ENCODE peak calls at places on chromosomes 12 and 14, in six cellular contexts. One of them, this sample, is unnamed.

GRCh38 chr12:124874988-124875802 is 11.5 kb upstream of the SCARB1 start:
- DNase-seq in C1 segment of cervical spinal cord: no peak
- DNase-seq in uterus: no peak
- DNase-seq in midbrain: no peak
- DNase-seq in nephron progenitor cell: no peak
- DNase-seq in ovary: no peak
- DNase-seq in this sample: no peak

GRCh38 chr14:34098045-34098984 is 147.4 kb upstream of the EGLN3 start:
- DNase-seq in C1 segment of cervical spinal cord: no peak
- DNase-seq in uterus: peak
- DNase-seq in midbrain: peak
- DNase-seq in nephron progenitor cell: peak
- DNase-seq in ovary: peak
- DNase-seq in this sample: no peak

GRCh38 chr12:41188058-41188840 is at the start of gene PDZRN4:
- DNase-seq in C1 segment of cervical spinal cord: no peak
- DNase-seq in uterus: no peak
- DNase-seq in midbrain: no peak
- DNase-seq in nephron progenitor cell: peak
- DNase-seq in ovary: peak
- DNase-seq in this sample: peak

GRCh38 chr14:100688051-100688450 is 38.6 kb upstream of the DLK1 start:
- DNase-seq in C1 segment of cervical spinal cord: no peak
- DNase-seq in uterus: no peak
- DNase-seq in midbrain: no peak
- DNase-seq in nephron progenitor cell: no peak
- DNase-seq in ovary: no peak
- DNase-seq in this sample: no peak

GRCh38 chr12:100566887-100567637 is 6.4 kb upstream of the GAS2L3 start:
- DNase-seq in C1 segment of cervical spinal cord: no peak
- DNase-seq in uterus: no peak
- DNase-seq in midbrain: peak
- DNase-seq in nephron progenitor cell: no peak
- DNase-seq in ovary: no peak
- DNase-seq in this sample: no peak

GRCh38 chr12:20268771-20269170 is 99.6 kb upstream of the PDE3A start:
- DNase-seq in C1 segment of cervical spinal cord: no peak
- DNase-seq in uterus: no peak
- DNase-seq in midbrain: no peak
- DNase-seq in nephron progenitor cell: no peak
- DNase-seq in ovary: no peak
- DNase-seq in this sample: no peak

GRCh38 chr12:40063424-40063823 is 42.5 kb downstream of the SLC2A13 start:
- DNase-seq in C1 segment of cervical spinal cord: no peak
- DNase-seq in uterus: no peak
- DNase-seq in midbrain: no peak
- DNase-seq in nephron progenitor cell: no peak
- DNase-seq in ovary: no peak
- DNase-seq in this sample: no peak

GRCh38 chr12:1593232-1594044 is 943 bp downstream of the FBXL14 start:
- DNase-seq in C1 segment of cervical spinal cord: no peak
- DNase-seq in uterus: peak
- DNase-seq in midbrain: peak
- DNase-seq in nephron progenitor cell: peak
- DNase-seq in ovary: no peak
- DNase-seq in this sample: peak

GRCh38 chr12:70812124-70812523 is 108.4 kb downstream of the PTPRR start:
- DNase-seq in C1 segment of cervical spinal cord: no peak
- DNase-seq in uterus: no peak
- DNase-seq in midbrain: no peak
- DNase-seq in nephron progenitor cell: no peak
- DNase-seq in ovary: no peak
- DNase-seq in this sample: no peak

GRCh38 chr12:15299947-15300346 is 22.4 kb upstream of the PTPRO start:
- DNase-seq in C1 segment of cervical spinal cord: no peak
- DNase-seq in uterus: no peak
- DNase-seq in midbrain: no peak
- DNase-seq in nephron progenitor cell: no peak
- DNase-seq in ovary: no peak
- DNase-seq in this sample: no peak

GRCh38 chr12:28156804-28157203 is 33.5 kb upstream of the CCDC91 start:
- DNase-seq in C1 segment of cervical spinal cord: no peak
- DNase-seq in uterus: no peak
- DNase-seq in midbrain: no peak
- DNase-seq in nephron progenitor cell: peak
- DNase-seq in ovary: no peak
- DNase-seq in this sample: no peak

GRCh38 chr14:75186953-75187352 is 10.5 kb upstream of the TMED10 start:
- DNase-seq in C1 segment of cervical spinal cord: no peak
- DNase-seq in uterus: no peak
- DNase-seq in midbrain: no peak
- DNase-seq in nephron progenitor cell: no peak
- DNase-seq in ovary: no peak
- DNase-seq in this sample: no peak

GRCh38 chr12:131699434-131699833 is 11.5 kb upstream of the SFSWAP start:
- DNase-seq in C1 segment of cervical spinal cord: no peak
- DNase-seq in uterus: no peak
- DNase-seq in midbrain: no peak
- DNase-seq in nephron progenitor cell: no peak
- DNase-seq in ovary: no peak
- DNase-seq in this sample: no peak

GRCh38 chr14:68760771-68761170 is 32.1 kb downstream of the ZFP36L1 start:
- DNase-seq in C1 segment of cervical spinal cord: no peak
- DNase-seq in uterus: no peak
- DNase-seq in midbrain: no peak
- DNase-seq in nephron progenitor cell: no peak
- DNase-seq in ovary: no peak
- DNase-seq in this sample: no peak

GRCh38 chr14:30558362-30558674 is 640 bp upstream of the G2E3 start:
- DNase-seq in C1 segment of cervical spinal cord: no peak
- DNase-seq in uterus: no peak
- DNase-seq in midbrain: no peak
- DNase-seq in nephron progenitor cell: no peak
- DNase-seq in ovary: no peak
- DNase-seq in this sample: no peak

GRCh38 chr14:88323520-88324199 is 591 bp upstream of the KCNK10 start:
- DNase-seq in C1 segment of cervical spinal cord: no peak
- DNase-seq in uterus: no peak
- DNase-seq in midbrain: no peak
- DNase-seq in nephron progenitor cell: peak
- DNase-seq in ovary: no peak
- DNase-seq in this sample: no peak

GRCh38 chr14:34232790-34233189 is 229.2 kb downstream of the SPTSSA start:
- DNase-seq in C1 segment of cervical spinal cord: no peak
- DNase-seq in uterus: no peak
- DNase-seq in midbrain: no peak
- DNase-seq in nephron progenitor cell: no peak
- DNase-seq in ovary: no peak
- DNase-seq in this sample: no peak

GRCh38 chr12:23472329-23472971 is 477.0 kb downstream of the SOX5 start:
- DNase-seq in C1 segment of cervical spinal cord: no peak
- DNase-seq in uterus: no peak
- DNase-seq in midbrain: no peak
- DNase-seq in nephron progenitor cell: no peak
- DNase-seq in ovary: no peak
- DNase-seq in this sample: no peak

GRCh38 chr14:39055786-39056474 is 47.1 kb downstream of the SEC23A start:
- DNase-seq in C1 segment of cervical spinal cord: no peak
- DNase-seq in uterus: no peak
- DNase-seq in midbrain: no peak
- DNase-seq in nephron progenitor cell: no peak
- DNase-seq in ovary: no peak
- DNase-seq in this sample: no peak

GRCh38 chr14:67059576-67059975 is 129.7 kb upstream of the GARIN2 start:
- DNase-seq in C1 segment of cervical spinal cord: no peak
- DNase-seq in uterus: no peak
- DNase-seq in midbrain: no peak
- DNase-seq in nephron progenitor cell: no peak
- DNase-seq in ovary: no peak
- DNase-seq in this sample: no peak

GRCh38 chr12:91604897-91605296 is 422.3 kb upstream of the DCN start:
- DNase-seq in C1 segment of cervical spinal cord: no peak
- DNase-seq in uterus: no peak
- DNase-seq in midbrain: no peak
- DNase-seq in nephron progenitor cell: no peak
- DNase-seq in ovary: no peak
- DNase-seq in this sample: no peak

GRCh38 chr12:65335021-65335714 is 56.7 kb downstream of the MSRB3 start:
- DNase-seq in C1 segment of cervical spinal cord: no peak
- DNase-seq in uterus: peak
- DNase-seq in midbrain: no peak
- DNase-seq in nephron progenitor cell: no peak
- DNase-seq in ovary: peak
- DNase-seq in this sample: peak

GRCh38 chr12:115451785-115452736 is 768.1 kb upstream of the TBX3 start:
- DNase-seq in C1 segment of cervical spinal cord: no peak
- DNase-seq in uterus: no peak
- DNase-seq in midbrain: peak
- DNase-seq in nephron progenitor cell: peak
- DNase-seq in ovary: peak
- DNase-seq in this sample: no peak

GRCh38 chr12:59398164-59398563 is 197.7 kb upstream of the SLC16A7 start:
- DNase-seq in C1 segment of cervical spinal cord: no peak
- DNase-seq in uterus: no peak
- DNase-seq in midbrain: no peak
- DNase-seq in nephron progenitor cell: no peak
- DNase-seq in ovary: no peak
- DNase-seq in this sample: no peak

GRCh38 chr12:1878695-1879094 is 39.8 kb downstream of the CACNA2D4 start:
- DNase-seq in C1 segment of cervical spinal cord: no peak
- DNase-seq in uterus: no peak
- DNase-seq in midbrain: no peak
- DNase-seq in nephron progenitor cell: no peak
- DNase-seq in ovary: no peak
- DNase-seq in this sample: no peak

GRCh38 chr12:1328385-1328784 is 266.0 kb downstream of the FBXL14 start:
- DNase-seq in C1 segment of cervical spinal cord: no peak
- DNase-seq in uterus: no peak
- DNase-seq in midbrain: no peak
- DNase-seq in nephron progenitor cell: no peak
- DNase-seq in ovary: no peak
- DNase-seq in this sample: peak